ENCODE peak calls at places on chromosomes 11 and 22, in seven cellular contexts. E is right atrium auricular region, U is thyroid gland, M is heart left ventricle, Q is psoas muscle, F is gastrocnemius medialis, B is cardiac muscle cell. X is an unnamed sample.

GRCh38 chr11:8209208-8209807 is 40.5 kb upstream of the RIC3 start:
- DNase-seq in E (no peak), U (no peak), M (no peak), Q (no peak), F (no peak), B (no peak), X (peak; percentile 35)

GRCh38 chr11:93031386-93031785 is 61.9 kb downstream of the MTNR1B start:
- DNase-seq in E (no peak), U (no peak), M (no peak), Q (no peak), F (no peak), B (no peak), X (no peak)

GRCh38 chr22:45994516-45995404 is 17.8 kb upstream of the WNT7B start:
- DNase-seq in E (peak; percentile 86), U (peak; percentile 75), M (peak; percentile 86), Q (peak; percentile 87), F (peak; percentile 65), B (peak; percentile 78), X (peak; percentile 49)

GRCh38 chr22:36769541-36769940 is 6.4 kb downstream of the IFT27 start:
- DNase-seq in E (no peak), U (no peak), M (no peak), Q (no peak), F (no peak), B (no peak), X (no peak)

GRCh38 chr22:20014526-20015186 is 2.0 kb downstream of the ARVCF start:
- DNase-seq in E (no peak), U (peak; percentile 48), M (no peak), Q (no peak), F (no peak), B (no peak), X (no peak)

GRCh38 chr22:44918925-44919392 is 90.8 kb downstream of the PHF21B start:
- DNase-seq in E (no peak), U (no peak), M (no peak), Q (no peak), F (no peak), B (no peak), X (no peak)

GRCh38 chr11:24900960-24901549 is 404.2 kb downstream of the LUZP2 start:
- DNase-seq in E (no peak), U (no peak), M (no peak), Q (no peak), F (no peak), B (no peak), X (no peak)

GRCh38 chr11:79076526-79077115 is 364.2 kb downstream of the TENM4 start:
- DNase-seq in E (no peak), U (peak; percentile 50), M (no peak), Q (peak; percentile 46), F (no peak), B (no peak), X (no peak)

GRCh38 chr11:70315726-70316125 is 45.2 kb downstream of the PPFIA1 start:
- DNase-seq in E (no peak), U (no peak), M (no peak), Q (no peak), F (no peak), B (no peak), X (no peak)

GRCh38 chr11:130415719-130416536 is 12.5 kb downstream of the ADAMTS8 start:
- DNase-seq in E (no peak), U (peak; percentile 35), M (no peak), Q (no peak), F (no peak), B (no peak), X (no peak)

GRCh38 chr22:36334081-36334831 is 53.5 kb downstream of the MYH9 start:
- DNase-seq in E (no peak), U (no peak), M (no peak), Q (no peak), F (no peak), B (no peak), X (no peak)

GRCh38 chr11:34620820-34621792 is at the start of gene EHF:
- DNase-seq in E (no peak), U (no peak), M (no peak), Q (no peak), F (no peak), B (no peak), X (no peak)

GRCh38 chr22:40805699-40806203 is 13.4 kb downstream of the SLC25A17 start:
- DNase-seq in E (no peak), U (no peak), M (no peak), Q (no peak), F (no peak), B (no peak), X (no peak)

GRCh38 chr11:15170170-15170569 is 55.4 kb downstream of the INSC start:
- DNase-seq in E (no peak), U (no peak), M (no peak), Q (no peak), F (no peak), B (no peak), X (no peak)

GRCh38 chr11:17263803-17264202 is 12.7 kb upstream of the NUCB2 start:
- DNase-seq in E (no peak), U (no peak), M (no peak), Q (no peak), F (no peak), B (no peak), X (no peak)

GRCh38 chr11:17267576-17267975 is 9.0 kb upstream of the NUCB2 start:
- DNase-seq in E (no peak), U (no peak), M (no peak), Q (no peak), F (no peak), B (no peak), X (no peak)

GRCh38 chr11:17266781-17267180 is 9.8 kb upstream of the NUCB2 start:
- DNase-seq in E (no peak), U (no peak), M (no peak), Q (no peak), F (no peak), B (no peak), X (no peak)
- H3K4me3 ChIP-seq in E (no peak overlapping the region), U (no peak overlapping the region), M (no peak overlapping the region), Q (no peak overlapping the region), F (no peak overlapping the region), B (no peak overlapping the region), X (no peak overlapping the region)

GRCh38 chr11:65315204-65315865 is 669 bp downstream of the CDC42EP2 start:
- DNase-seq in E (peak; percentile 73), U (peak; percentile 82), M (peak; percentile 80), Q (peak; percentile 81), F (peak; percentile 33), B (peak; percentile 92), X (peak; percentile 81)
- TF ChIP-seq CTCF in E (peak; percentile 88), U (peak; percentile 81), M (peak; percentile 92), Q (peak; percentile 96), F (peak; percentile 99), B (peak; percentile 94), X (peak; percentile 99)

GRCh38 chr11:80365980-80366379 is 925.1 kb upstream of the TENM4 start:
- DNase-seq in E (no peak), U (no peak), M (no peak), Q (no peak), F (no peak), B (no peak), X (no peak)

GRCh38 chr11:80371931-80372330 is 931.1 kb upstream of the TENM4 start:
- DNase-seq in E (no peak), U (no peak), M (no peak), Q (no peak), F (no peak), B (no peak), X (no peak)
- H3K36me3 ChIP-seq in E (no peaks in the 10 kb centered on the region), U (no peaks in the 10 kb centered on the region), M (no peaks in the 10 kb centered on the region), Q (no peaks in the 10 kb centered on the region), F (no peaks in the 10 kb centered on the region), B (no peaks in the 10 kb centered on the region), X (no peaks in the 10 kb centered on the region)

GRCh38 chr11:47659273-47659672 is 16.9 kb upstream of the MTCH2 start:
- DNase-seq in E (no peak), U (no peak), M (no peak), Q (no peak), F (no peak), B (peak; percentile 43), X (no peak)
- H3K4me3 ChIP-seq in E (no peak overlapping the region), U (no peak overlapping the region), M (no peak overlapping the region), Q (no peak overlapping the region), F (no peak overlapping the region), B (no peak overlapping the region), X (no peak overlapping the region)

GRCh38 chr11:126132319-126132718 is 69.7 kb upstream of the CDON start:
- DNase-seq in E (no peak), U (peak; percentile 96), M (no peak), Q (peak; percentile 50), F (no peak), B (no peak), X (no peak)
- TF ChIP-seq CTCF in E (no peak), U (peak; percentile 58), M (no peak), Q (no peak), F (no peak), B (no peak), X (no peak)

GRCh38 chr11:57332694-57333440 is 2.8 kb downstream of the SSRP1 start:
- DNase-seq in E (no peak), U (no peak), M (no peak), Q (no peak), F (no peak), B (no peak), X (no peak)
- H3K36me3 ChIP-seq in E (peaks cover 51% of the 10 kb centered on the region), U (peaks cover 41% of the 10 kb centered on the region), M (peaks cover 64% of the 10 kb centered on the region), Q (peaks cover 70% of the 10 kb centered on the region), F (no peaks in the 10 kb centered on the region), B (peaks cover 37% of the 10 kb centered on the region), X (peaks cover 29% of the 10 kb centered on the region)

GRCh38 chr11:31987118-31988005 is 103.5 kb upstream of the RCN1 start:
- DNase-seq in E (no peak), U (no peak), M (no peak), Q (no peak), F (no peak), B (peak; percentile 53), X (no peak)
- H3K4me3 ChIP-seq in E (peak overlapping the region; percentile 22), U (no peak overlapping the region), M (no peak overlapping the region), Q (no peak overlapping the region), F (no peak overlapping the region), B (no peak overlapping the region), X (no peak overlapping the region)

GRCh38 chr11:114058026-114058706 is 1.3 kb upstream of the ZBTB16 start:
- DNase-seq in E (no peak), U (peak; percentile 40), M (no peak), Q (peak; percentile 78), F (peak; percentile 84), B (peak; percentile 57), X (no peak)

GRCh38 chr11:114059984-114060401 is 482 bp downstream of the ZBTB16 start:
- DNase-seq in E (no peak), U (peak; percentile 34), M (peak; percentile 44), Q (peak; percentile 42), F (no peak), B (peak; percentile 53), X (no peak)

GRCh38 chr11:114058871-114059277 is 637 bp upstream of the ZBTB16 start:
- DNase-seq in E (no peak), U (peak; percentile 55), M (no peak), Q (no peak), F (no peak), B (no peak), X (no peak)

GRCh38 chr11:114060402-114061052 is 1.0 kb downstream of the ZBTB16 start:
- DNase-seq in E (no peak), U (no peak), M (peak; percentile 49), Q (peak; percentile 48), F (no peak), B (peak; percentile 66), X (peak; percentile 16)

GRCh38 chr11:114059278-114059983 is at the start of gene ZBTB16:
- DNase-seq in E (peak; percentile 93), U (peak; percentile 90), M (peak; percentile 92), Q (peak; percentile 90), F (peak; percentile 88), B (peak; percentile 87), X (no peak)
- TF ChIP-seq CTCF in E (no peak), U (peak; percentile 31), M (peak; percentile 10), Q (peak; percentile 18), F (peak; percentile 76), B (peak; percentile 35), X (no peak)